ENCODE peak calls at places on chromosomes 1 and 21, in four cellular contexts. One of them, this sample, is unnamed.

GRCh38 chr21:18041012-18041411 is 203.6 kb upstream of the CHODL start:
- DNase-seq in non-pigmented ciliary epithelial cell: peak; percentile 5
- DNase-seq in hepatic stellate cell: no peak
- DNase-seq in occipital lobe: no peak
- DNase-seq in this sample: no peak

GRCh38 chr1:151003175-151003574 is 3.5 kb downstream of the MINDY1 start:
- DNase-seq in hepatic stellate cell: no peak
- DNase-seq in non-pigmented ciliary epithelial cell: no peak
- DNase-seq in occipital lobe: no peak
- DNase-seq in this sample: no peak

GRCh38 chr1:88680446-88680845 is 3.6 kb upstream of the PKN2 start:
- DNase-seq in hepatic stellate cell: no peak
- DNase-seq in occipital lobe: no peak
- DNase-seq in non-pigmented ciliary epithelial cell: no peak
- DNase-seq in this sample: no peak

GRCh38 chr1:150126811-150127210 is 22.9 kb upstream of the PLEKHO1 start:
- DNase-seq in non-pigmented ciliary epithelial cell: no peak
- DNase-seq in hepatic stellate cell: no peak
- DNase-seq in occipital lobe: no peak
- DNase-seq in this sample: no peak

GRCh38 chr1:188735567-188735966 is 1742.1 kb downstream of the BRINP3 start:
- DNase-seq in occipital lobe: no peak
- DNase-seq in non-pigmented ciliary epithelial cell: no peak
- DNase-seq in hepatic stellate cell: no peak
- DNase-seq in this sample: no peak

GRCh38 chr1:38018864-38019343 is 6.4 kb downstream of the UTP11 start:
- DNase-seq in non-pigmented ciliary epithelial cell: no peak
- DNase-seq in occipital lobe: no peak
- DNase-seq in hepatic stellate cell: no peak
- DNase-seq in this sample: no peak

GRCh38 chr1:173798078-173798477 is 26.4 kb upstream of the DARS2 start:
- DNase-seq in occipital lobe: no peak
- DNase-seq in hepatic stellate cell: no peak
- DNase-seq in non-pigmented ciliary epithelial cell: no peak
- DNase-seq in this sample: no peak

GRCh38 chr1:202192770-202193613 is 607 bp upstream of the LGR6 start:
- DNase-seq in hepatic stellate cell: peak; percentile 74
- DNase-seq in occipital lobe: peak; percentile 11
- DNase-seq in non-pigmented ciliary epithelial cell: no peak
- DNase-seq in this sample: peak; percentile 52

GRCh38 chr1:200233393-200233792 is 176.4 kb downstream of the ZNF281 start:
- DNase-seq in occipital lobe: no peak
- DNase-seq in non-pigmented ciliary epithelial cell: no peak
- DNase-seq in hepatic stellate cell: no peak
- DNase-seq in this sample: no peak

GRCh38 chr1:242008788-242009500 is 10.0 kb upstream of the MAP1LC3C start:
- DNase-seq in non-pigmented ciliary epithelial cell: no peak
- DNase-seq in occipital lobe: no peak
- DNase-seq in hepatic stellate cell: no peak
- DNase-seq in this sample: no peak

GRCh38 chr1:221939598-221939997 is 197.7 kb upstream of the DUSP10 start:
- DNase-seq in hepatic stellate cell: no peak
- DNase-seq in non-pigmented ciliary epithelial cell: no peak
- DNase-seq in occipital lobe: no peak
- DNase-seq in this sample: peak; percentile 79

GRCh38 chr1:112935474-112936289 is 20.3 kb downstream of the SLC16A1 start:
- DNase-seq in non-pigmented ciliary epithelial cell: peak; percentile 37
- DNase-seq in hepatic stellate cell: no peak
- DNase-seq in occipital lobe: no peak
- DNase-seq in this sample: no peak

GRCh38 chr21:14114251-14114650 is 96.5 kb downstream of the LIPI start:
- DNase-seq in non-pigmented ciliary epithelial cell: no peak
- DNase-seq in occipital lobe: no peak
- DNase-seq in hepatic stellate cell: no peak
- DNase-seq in this sample: no peak

GRCh38 chr1:70043806-70044205 is 161.6 kb downstream of the LRRC40 start:
- DNase-seq in hepatic stellate cell: peak; percentile 1
- DNase-seq in occipital lobe: no peak
- DNase-seq in non-pigmented ciliary epithelial cell: peak; percentile 65
- DNase-seq in this sample: no peak

GRCh38 chr1:222970711-222971110 is 155.9 kb downstream of the DISP1 start:
- DNase-seq in hepatic stellate cell: no peak
- DNase-seq in occipital lobe: no peak
- DNase-seq in non-pigmented ciliary epithelial cell: no peak
- DNase-seq in this sample: no peak

GRCh38 chr1:165153182-165153581 is 203.3 kb downstream of the LMX1A start:
- DNase-seq in non-pigmented ciliary epithelial cell: no peak
- DNase-seq in occipital lobe: no peak
- DNase-seq in hepatic stellate cell: no peak
- DNase-seq in this sample: no peak

GRCh38 chr1:206450271-206450670 is 20.0 kb upstream of the IKBKE start:
- DNase-seq in occipital lobe: no peak
- DNase-seq in hepatic stellate cell: no peak
- DNase-seq in non-pigmented ciliary epithelial cell: no peak
- DNase-seq in this sample: no peak

GRCh38 chr1:228140724-228141081 is 624 bp downstream of the GUK1 start:
- DNase-seq in hepatic stellate cell: no peak
- DNase-seq in occipital lobe: no peak
- DNase-seq in non-pigmented ciliary epithelial cell: no peak
- DNase-seq in this sample: no peak

This sample was measured in SHP77.